ENCODE peak calls at places on chromosomes 12 and 14, in nine cellular contexts. H is astrocyte; R is NT2/D1; O is IMR-90; Z is dorsolateral prefrontal cortex; M is ovary; X is heart right ventricle; F is CD8-positive, alpha-beta T cell; G is GM12865. C is an unnamed sample.

GRCh38 chr14:29243355-29243754 is 476.8 kb downstream of the FOXG1 start:
- DNase-seq in H (peak; percentile 79), R (no peak), O (peak; percentile 4), Z (no peak), M (no peak), X (no peak), F (no peak), G (no peak), C (no peak)

GRCh38 chr12:94714378-94714777 is 64.0 kb upstream of the TMCC3 start:
- DNase-seq in H (peak; percentile 87), R (no peak), O (peak; percentile 34), Z (no peak), M (no peak), X (no peak), F (no peak), G (no peak), C (no peak)

GRCh38 chr12:13204428-13204827 is 7.9 kb downstream of the EMP1 start:
- DNase-seq in H (peak; percentile 74), R (peak; percentile 71), O (peak; percentile 93), Z (no peak), M (no peak), X (no peak), F (no peak), G (no peak), C (no peak)

GRCh38 chr14:91511014-91511466 is 930 bp upstream of the PPP4R3A start:
- DNase-seq in H (peak; percentile 15), R (no peak), O (peak; percentile 23), Z (no peak), M (no peak), X (no peak), F (no peak), G (no peak), C (peak; percentile 28)

GRCh38 chr12:47987411-47988072 is 16.7 kb downstream of the COL2A1 start:
- DNase-seq in H (no peak), R (no peak), O (peak; percentile 43), Z (no peak), M (peak; percentile 17), X (no peak), F (no peak), G (no peak), C (no peak)

GRCh38 chr12:131211279-131211938 is 257.7 kb downstream of the ADGRD1 start:
- DNase-seq in H (no peak), R (no peak), O (no peak), Z (no peak), M (no peak), X (no peak), F (no peak), G (no peak), C (no peak)

GRCh38 chr12:50112456-50113218 is 601 bp downstream of the COX14 start:
- DNase-seq in H (no peak), R (peak; percentile 46), O (no peak), Z (no peak), M (no peak), X (no peak), F (no peak), G (no peak), C (no peak)

GRCh38 chr14:22536853-22537338 is 52.1 kb downstream of the DAD1 start:
- DNase-seq in H (peak; percentile 97), R (no peak), O (peak; percentile 98), Z (no peak), M (no peak), X (no peak), F (no peak), G (peak; percentile 96), C (no peak)

GRCh38 chr14:71918955-71919354 is 13.3 kb upstream of the RGS6 start:
- DNase-seq in H (no peak), R (no peak), O (no peak), Z (no peak), M (no peak), X (no peak), F (no peak), G (peak; percentile 13), C (no peak)

GRCh38 chr14:102474934-102475333 is 34.6 kb downstream of the ANKRD9 start:
- DNase-seq in H (peak; percentile 13), R (no peak), O (peak; percentile 80), Z (peak; percentile 61), M (peak; percentile 84), X (peak; percentile 84), F (no peak), G (no peak), C (no peak)
- H3K4me3 ChIP-seq in H (no peak overlapping the region), R (no peak overlapping the region), O (no peak overlapping the region), Z (no peak overlapping the region), M (no peak overlapping the region), X (peak overlapping the region; percentile 12), F (no peak overlapping the region), G (no peak overlapping the region), C (no peak overlapping the region)

GRCh38 chr12:70741266-70741665 is 104.0 kb upstream of the PTPRB start:
- DNase-seq in H (no peak), R (no peak), O (no peak), Z (no peak), M (no peak), X (no peak), F (no peak), G (no peak), C (no peak)

GRCh38 chr12:70745066-70745465 is 107.8 kb upstream of the PTPRB start:
- DNase-seq in H (no peak), R (no peak), O (no peak), Z (no peak), M (no peak), X (no peak), F (no peak), G (no peak), C (no peak)

GRCh38 chr12:70736775-70737174 is 99.5 kb upstream of the PTPRB start:
- DNase-seq in H (no peak), R (no peak), O (no peak), Z (no peak), M (no peak), X (no peak), F (no peak), G (no peak), C (no peak)

GRCh38 chr12:70744133-70744532 is 106.9 kb upstream of the PTPRB start:
- DNase-seq in H (peak; percentile 31), R (no peak), O (no peak), Z (no peak), M (no peak), X (no peak), F (no peak), G (no peak), C (no peak)

GRCh38 chr12:70739741-70740140 is 102.5 kb upstream of the PTPRB start:
- DNase-seq in H (no peak), R (no peak), O (no peak), Z (no peak), M (no peak), X (no peak), F (no peak), G (no peak), C (no peak)
- H3K4me3 ChIP-seq in H (no peak overlapping the region), R (no peak overlapping the region), O (no peak overlapping the region), Z (no peak overlapping the region), M (no peak overlapping the region), X (no peak overlapping the region), F (no peak overlapping the region), G (no peak overlapping the region), C (no peak overlapping the region)

GRCh38 chr14:92704821-92705220 is 43.6 kb downstream of the LGMN start:
- DNase-seq in H (no peak), R (no peak), O (no peak), Z (no peak), M (no peak), X (no peak), F (no peak), G (no peak), C (no peak)
- H3K4me3 ChIP-seq in H (no peak overlapping the region), R (no peak overlapping the region), O (no peak overlapping the region), Z (no peak overlapping the region), M (no peak overlapping the region), X (no peak overlapping the region), F (no peak overlapping the region), G (no peak overlapping the region), C (no peak overlapping the region)

GRCh38 chr14:61477845-61478438 is 156.6 kb downstream of the PRKCH start:
- DNase-seq in H (no peak), R (no peak), O (peak; percentile 60), Z (no peak), M (peak; percentile 60), X (peak; percentile 81), F (no peak), G (peak; percentile 79), C (no peak)

GRCh38 chr14:61478971-61479473 is 157.6 kb downstream of the PRKCH start:
- DNase-seq in H (no peak), R (no peak), O (no peak), Z (no peak), M (no peak), X (no peak), F (no peak), G (peak; percentile 79), C (peak; percentile 65)

GRCh38 chr14:61476105-61476736 is 154.8 kb downstream of the PRKCH start:
- DNase-seq in H (no peak), R (no peak), O (no peak), Z (no peak), M (no peak), X (no peak), F (no peak), G (peak; percentile 31), C (no peak)

GRCh38 chr14:61475316-61475715 is 153.9 kb downstream of the PRKCH start:
- DNase-seq in H (peak; percentile 50), R (peak; percentile 39), O (peak; percentile 84), Z (no peak), M (no peak), X (no peak), F (no peak), G (peak; percentile 76), C (peak; percentile 62)

DNA sequence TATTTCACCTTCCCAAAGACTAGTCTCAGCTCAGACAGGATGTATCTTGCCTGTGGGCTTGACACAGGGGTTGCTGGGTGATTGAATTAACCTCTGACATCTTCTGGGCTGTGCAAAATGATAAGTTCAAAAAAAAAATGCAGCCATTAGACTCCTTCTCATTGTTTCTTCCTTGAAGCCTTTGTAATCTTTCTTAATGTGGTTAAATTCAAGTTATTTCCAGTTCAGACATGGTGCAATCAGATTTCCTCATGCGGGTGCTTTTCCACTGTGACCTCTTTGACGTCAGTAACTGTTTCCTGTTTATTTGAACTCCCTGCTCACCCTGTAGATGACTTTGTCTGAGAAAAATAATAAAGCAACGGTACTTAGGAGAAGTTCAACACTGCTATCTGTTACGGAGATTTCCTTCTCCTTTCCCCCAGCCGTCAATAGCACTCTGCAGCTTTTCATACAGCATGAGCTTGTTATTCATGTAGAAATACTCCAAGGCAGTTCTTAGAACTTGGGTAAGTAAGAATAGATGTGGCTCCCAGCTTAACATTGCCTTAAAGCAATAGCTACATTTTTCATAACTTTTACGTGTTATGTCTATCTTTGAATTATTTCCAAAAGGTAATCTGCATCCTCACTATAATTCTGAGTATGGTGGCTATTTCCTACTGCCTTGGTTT is 155.5 kb downstream of the PRKCH start:
- DNase-seq in H (peak; percentile 95), R (no peak), O (peak; percentile 99), Z (no peak), M (no peak), X (no peak), F (peak; percentile 41), G (peak; percentile 67), C (peak; percentile 95)
- H3K4me3 ChIP-seq in H (no peak overlapping the region), R (no peak overlapping the region), O (peak overlapping the region; percentile 23), Z (no peak overlapping the region), M (no peak overlapping the region), X (peak overlapping the region; percentile 5), F (no peak overlapping the region), G (peak overlapping the region; percentile 54), C (peak overlapping the region; percentile 24)

DNA sequence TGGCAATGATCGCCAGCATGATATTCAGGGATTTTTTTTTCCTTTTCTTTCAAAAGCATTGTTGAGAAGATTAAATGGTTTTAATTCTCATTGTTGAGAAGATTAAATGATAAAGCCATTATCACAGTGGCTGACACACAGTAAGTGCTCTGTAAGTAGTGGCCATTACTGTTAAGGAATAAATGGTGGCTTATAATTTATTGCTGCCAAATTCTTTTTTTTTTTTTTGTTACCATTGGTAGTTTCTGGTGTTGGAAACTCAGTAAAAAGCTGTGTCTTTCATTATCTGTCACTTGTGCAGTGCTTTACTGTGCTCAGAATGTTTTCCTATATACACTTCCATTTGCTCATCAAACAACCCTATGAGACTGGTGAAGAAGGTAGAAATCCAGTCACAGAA is 15.3 kb downstream of the YAF2 start:
- DNase-seq in H (no peak), R (no peak), O (no peak), Z (no peak), M (no peak), X (no peak), F (no peak), G (no peak), C (no peak)
- H3K4me3 ChIP-seq in H (no peak overlapping the region), R (no peak overlapping the region), O (no peak overlapping the region), Z (no peak overlapping the region), M (no peak overlapping the region), X (no peak overlapping the region), F (no peak overlapping the region), G (no peak overlapping the region), C (no peak overlapping the region)